ENCODE peak calls at places on chromosomes 16 and 17, in eight cellular contexts. P is testis; R is upper lobe of right lung; D is CD8-positive, alpha-beta T cell; Z is Karpas-422; H is stomach; C is A549; E is body of pancreas. M is an unnamed sample. For H3K4me1, the result is how much of the 10 kb centered on the place peaks cover.

GRCh38 chr16:81485824-81486554 is 41.4 kb downstream of the CMIP start:
- DNase-seq in P (no peak), R (no peak), D (no peak), Z (no peak), H (no peak), C (peak), E (no peak), M (no peak)

GRCh38 chr17:58756246-58757161 is 850 bp downstream of the PPM1E start:
- DNase-seq in P (peak), R (no peak), D (no peak), Z (no peak), H (no peak), C (no peak), E (peak), M (no peak)

GRCh38 chr16:11848842-11849241 is 2.5 kb downstream of the RSL1D1 start:
- DNase-seq in P (no peak), R (no peak), D (no peak), Z (no peak), H (no peak), C (no peak), E (no peak), M (no peak)

GRCh38 chr16:53089434-53090270 is 34.9 kb downstream of the CHD9 start:
- DNase-seq in P (no peak), R (no peak), D (no peak), Z (no peak), H (no peak), C (no peak), E (no peak), M (no peak)

GRCh38 chr16:73095885-73096341 is 48.0 kb upstream of the ZFHX3 start:
- DNase-seq in P (no peak), R (no peak), D (no peak), Z (no peak), H (no peak), C (no peak), E (peak), M (no peak)

GRCh38 chr16:63613701-63614100 is 1508.2 kb downstream of the CDH11 start:
- DNase-seq in P (no peak), R (no peak), D (no peak), Z (no peak), H (no peak), C (peak), E (no peak), M (no peak)

GRCh38 chr16:1335211-1335971 is 1.9 kb downstream of the BAIAP3 start:
- DNase-seq in P (no peak), R (no peak), D (no peak), Z (no peak), H (no peak), C (no peak), E (peak), M (peak)

GRCh38 chr16:17544785-17545184 is 74.0 kb upstream of the XYLT1 start:
- DNase-seq in P (peak), R (no peak), D (peak), Z (peak), H (no peak), C (no peak), E (peak), M (peak)

GRCh38 chr16:71460246-71460645 is 1.8 kb downstream of the ZNF23 start:
- DNase-seq in P (no peak), R (no peak), D (no peak), Z (no peak), H (no peak), C (no peak), E (no peak), M (no peak)

GRCh38 chr16:27174007-27174406 is 29.3 kb upstream of the KDM8 start:
- DNase-seq in P (no peak), R (no peak), D (peak), Z (no peak), H (no peak), C (no peak), E (no peak), M (peak)

GRCh38 chr17:37608369-37609169 is 649 bp downstream of the SYNRG start:
- DNase-seq in P (peak), R (no peak), D (peak), Z (peak), H (peak), C (peak), E (no peak), M (peak)

GRCh38 chr17:28950017-28950751 is 1.1 kb downstream of the PHF12 start:
- DNase-seq in P (peak), R (peak), D (peak), Z (peak), H (peak), C (peak), E (peak), M (peak)

GRCh38 chr17:30398328-30399041 is 19.8 kb downstream of the CPD start:
- DNase-seq in P (no peak), R (no peak), D (no peak), Z (no peak), H (no peak), C (no peak), E (no peak), M (no peak)

GRCh38 chr17:15377608-15378007 is 36.2 kb upstream of the TEKT3 start:
- DNase-seq in P (no peak), R (no peak), D (no peak), Z (no peak), H (no peak), C (no peak), E (peak), M (no peak)

GRCh38 chr16:50591800-50592771 is 43.9 kb downstream of the NKD1 start:
- DNase-seq in P (peak), R (no peak), D (no peak), Z (no peak), H (peak), C (no peak), E (peak), M (no peak)

GRCh38 chr17:44522883-44523671 is 19.9 kb upstream of the GPATCH8 start:
- DNase-seq in P (peak), R (peak), D (peak), Z (peak), H (peak), C (peak), E (peak), M (peak)

GRCh38 chr17:17320911-17321220 is 17.7 kb downstream of the NT5M start:
- DNase-seq in P (peak), R (peak), D (no peak), Z (no peak), H (peak), C (no peak), E (no peak), M (no peak)

GRCh38 chr17:2337152-2337810 is at the start of gene SGSM2:
- DNase-seq in P (peak), R (peak), D (peak), Z (peak), H (peak), C (peak), E (peak), M (peak)

GRCh38 chr17:45430738-45431530 is 1.7 kb downstream of the ARHGAP27 start:
- DNase-seq in P (no peak), R (peak), D (no peak), Z (no peak), H (peak), C (no peak), E (peak), M (peak)

GRCh38 chr16:55701442-55702319 is 45.9 kb downstream of the SLC6A2 start:
- DNase-seq in P (peak), R (peak), D (no peak), Z (peak), H (peak), C (peak), E (peak), M (peak)

GRCh38 chr16:89855986-89856385 is 17.4 kb upstream of the TCF25 start:
- DNase-seq in P (no peak), R (no peak), D (no peak), Z (no peak), H (no peak), C (no peak), E (no peak), M (no peak)

GRCh38 chr17:56319531-56319930 is 166.3 kb downstream of the ANKFN1 start:
- DNase-seq in P (no peak), R (no peak), D (no peak), Z (peak), H (no peak), C (peak), E (no peak), M (no peak)

GRCh38 chr17:62618647-62619412 is 8.6 kb upstream of the MRC2 start:
- DNase-seq in P (no peak), R (no peak), D (no peak), Z (no peak), H (no peak), C (no peak), E (no peak), M (no peak)

GRCh38 chr16:89135166-89135565 is 36.4 kb upstream of the CDH15 start:
- DNase-seq in P (no peak), R (peak), D (no peak), Z (no peak), H (no peak), C (no peak), E (no peak), M (no peak)

GRCh38 chr16:79253100-79253631 is 347.4 kb downstream of the MAF start:
- DNase-seq in P (peak), R (no peak), D (no peak), Z (no peak), H (peak), C (no peak), E (peak), M (no peak)

GRCh38 chr16:86354641-86355040 is 155.7 kb upstream of the FOXF1 start:
- DNase-seq in P (no peak), R (no peak), D (no peak), Z (no peak), H (no peak), C (no peak), E (no peak), M (no peak)

GRCh38 chr17:3914319-3914685 is 2.0 kb downstream of the P2RX1 start:
- DNase-seq in P (no peak), R (no peak), D (no peak), Z (peak), H (peak), C (no peak), E (no peak), M (peak)

GRCh38 chr16:75764154-75764768 is 38.0 kb upstream of the CPHXL start:
- DNase-seq in P (peak), R (no peak), D (peak), Z (peak), H (peak), C (peak), E (peak), M (no peak)

GRCh38 chr17:42403150-42403549 is 14.9 kb upstream of the STAT3 start:
- DNase-seq in P (no peak), R (no peak), D (peak), Z (peak), H (peak), C (no peak), E (no peak), M (peak)

GRCh38 chr16:908526-909155 is 62.1 kb downstream of the LMF1 start:
- DNase-seq in P (no peak), R (no peak), D (no peak), Z (no peak), H (no peak), C (no peak), E (no peak), M (no peak)

GRCh38 chr16:49890876-49891275 is 35.0 kb upstream of the ZNF423 start:
- DNase-seq in P (peak), R (no peak), D (no peak), Z (peak), H (no peak), C (no peak), E (peak), M (peak)

GRCh38 chr17:8441690-8442089 is 6.0 kb downstream of the NDEL1 start:
- DNase-seq in P (no peak), R (no peak), D (no peak), Z (no peak), H (no peak), C (no peak), E (no peak), M (no peak)

GRCh38 chr17:8439681-8440080 is 4.0 kb downstream of the NDEL1 start:
- DNase-seq in P (no peak), R (no peak), D (no peak), Z (no peak), H (no peak), C (no peak), E (no peak), M (no peak)

GRCh38 chr17:8444506-8444905 is 8.8 kb downstream of the NDEL1 start:
- DNase-seq in P (no peak), R (no peak), D (no peak), Z (no peak), H (no peak), C (no peak), E (no peak), M (no peak)

GRCh38 chr17:8443756-8444155 is 8.1 kb downstream of the NDEL1 start:
- DNase-seq in P (no peak), R (no peak), D (no peak), Z (no peak), H (no peak), C (no peak), E (no peak), M (no peak)

DNA sequence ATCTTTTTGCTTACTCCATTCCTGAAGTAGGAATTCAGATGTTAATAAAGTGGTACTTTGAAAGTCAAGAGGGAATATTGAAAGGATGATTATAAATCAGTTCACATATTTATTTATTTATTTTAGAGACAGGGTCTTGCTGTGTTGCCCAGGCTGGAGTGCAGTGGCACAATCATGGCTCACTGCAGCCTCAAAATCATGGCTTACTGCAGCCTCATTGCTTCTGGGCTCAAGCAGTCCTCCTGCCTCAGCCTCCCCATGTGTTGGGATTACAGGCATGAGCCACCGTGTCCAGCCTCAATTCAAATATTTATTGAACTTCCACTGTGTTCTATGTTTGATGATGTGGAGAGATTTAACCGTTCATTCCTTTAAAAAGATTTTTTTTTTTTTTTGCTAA is 6.6 kb downstream of the NDEL1 start:
- DNase-seq in P (no peak), R (no peak), D (no peak), Z (no peak), H (no peak), C (no peak), E (no peak), M (no peak)
- H3K4me1 ChIP-seq in P (under half), R (under half), D (half or more), Z (under half), H (under half), C (under half), E (under half), M (under half)

GRCh38 chr16:68993885-68994284 is 111.6 kb upstream of the HAS3 start:
- DNase-seq in P (no peak), R (no peak), D (no peak), Z (peak), H (no peak), C (peak), E (no peak), M (no peak)

GRCh38 chr16:68993421-68993820 is 112.0 kb upstream of the HAS3 start:
- DNase-seq in P (no peak), R (no peak), D (no peak), Z (peak), H (no peak), C (no peak), E (no peak), M (no peak)

GRCh38 chr16:68991075-68991474 is 114.4 kb upstream of the HAS3 start:
- DNase-seq in P (no peak), R (no peak), D (no peak), Z (peak), H (no peak), C (no peak), E (no peak), M (no peak)

GRCh38 chr16:68994324-68994723 is 111.1 kb upstream of the HAS3 start:
- DNase-seq in P (no peak), R (no peak), D (no peak), Z (peak), H (no peak), C (no peak), E (no peak), M (no peak)

DNA sequence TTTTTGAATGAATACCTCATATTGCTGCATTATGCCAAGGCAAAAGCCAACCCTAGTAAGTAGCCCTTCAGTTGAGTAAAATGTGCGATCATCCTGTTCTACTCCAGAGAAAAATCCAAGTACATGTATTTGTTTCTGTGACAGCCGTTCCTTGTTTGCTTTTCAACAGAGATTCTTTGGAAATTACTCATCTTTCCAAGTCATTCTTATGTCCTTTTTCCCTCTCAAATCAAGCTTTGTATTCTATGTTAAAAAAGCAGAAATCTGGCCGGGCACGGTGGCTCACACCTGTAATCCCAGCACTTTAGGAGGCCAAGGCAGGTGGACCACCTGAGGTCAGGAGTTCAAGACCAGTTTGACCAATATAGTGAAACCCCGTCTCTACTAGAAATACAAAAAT is 112.9 kb upstream of the HAS3 start:
- DNase-seq in P (no peak), R (no peak), D (no peak), Z (peak), H (no peak), C (peak), E (no peak), M (no peak)
- H3K27ac ChIP-seq in P (no peak), R (no peak), D (no peak), Z (no peak), H (no peak), C (peak), E (no peak), M (no peak)

DNA sequence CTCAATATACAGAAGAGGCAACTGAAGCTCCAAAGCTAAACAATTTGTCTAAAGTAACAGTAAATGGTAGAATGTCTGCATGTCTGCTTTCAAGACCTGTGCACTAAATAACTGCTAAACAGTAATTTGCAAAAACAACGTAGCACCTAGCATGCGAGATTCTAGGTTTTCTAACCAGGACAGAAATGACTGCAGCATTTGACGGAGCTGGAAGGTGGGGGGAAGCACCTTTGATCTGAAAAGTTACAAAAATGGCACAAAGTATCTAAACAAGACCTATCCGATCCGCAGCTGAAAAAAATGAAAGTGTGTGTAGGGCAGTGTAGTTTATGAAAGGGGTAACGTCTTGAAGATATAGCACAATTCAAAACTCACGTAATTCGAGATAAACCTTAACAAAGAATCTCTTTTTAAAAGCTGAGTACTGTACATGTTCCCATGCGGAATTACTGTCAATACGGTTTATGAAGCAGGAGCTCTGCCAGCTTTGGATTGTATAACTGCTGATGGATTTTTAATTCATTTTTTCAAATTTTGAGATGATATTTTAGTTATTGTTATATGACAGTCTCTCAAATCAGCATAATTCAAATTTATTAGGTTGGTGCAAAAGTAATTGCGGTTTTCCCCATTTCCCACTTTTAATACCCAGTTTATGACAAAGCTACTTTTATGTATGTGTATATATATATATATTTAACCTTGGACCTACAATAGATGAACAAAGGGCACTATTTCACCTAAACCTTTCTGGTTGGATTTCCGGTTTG is 1.1 kb upstream of the WIPI1 start:
- DNase-seq in P (no peak), R (no peak), D (no peak), Z (no peak), H (no peak), C (no peak), E (no peak), M (no peak)
- H3K4me1 ChIP-seq in P (under half), R (under half), D (under half), Z (half or more), H (under half), C (under half), E (under half), M (under half)

DNA sequence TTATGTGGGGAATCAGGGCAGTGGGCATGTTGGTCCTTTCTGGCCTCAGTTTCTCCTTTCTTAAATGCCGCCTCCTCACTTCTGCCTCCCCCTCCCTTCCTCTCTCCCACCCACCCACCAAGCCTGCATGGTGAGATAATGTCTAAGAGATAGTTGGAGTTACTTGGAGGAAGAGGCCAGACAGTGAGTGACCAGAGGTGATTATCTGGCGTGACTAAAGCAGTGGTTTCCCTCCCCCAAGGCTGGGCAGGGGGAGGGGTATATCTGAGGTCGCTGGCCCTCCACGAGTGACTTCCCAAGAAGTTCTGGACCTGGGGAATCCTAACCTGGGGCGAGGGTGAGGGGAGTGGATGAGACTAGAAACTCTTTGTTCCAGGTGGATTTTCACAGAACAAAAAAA is 31.6 kb upstream of the TAC4 start:
- DNase-seq in P (no peak), R (no peak), D (no peak), Z (no peak), H (no peak), C (no peak), E (no peak), M (no peak)
- H3K27ac ChIP-seq in P (no peak), R (no peak), D (no peak), Z (no peak), H (no peak), C (no peak), E (no peak), M (no peak)